ENCODE peak calls at places on chromosomes 2 and 18, in four cellular contexts. A is neuronal stem cell, L is A673, C is fibroblast of lung. S is an unnamed sample.

GRCh38 chr2:159683804-159684203 is 28.5 kb upstream of the MARCHF7 start:
- DNase-seq in A (no peak), L (no peak), C (no peak), S (no peak)

GRCh38 chr2:162989507-162989906 is 150.9 kb upstream of the KCNH7 start:
- DNase-seq in A (no peak), L (no peak), C (no peak), S (no peak)

GRCh38 chr2:227545990-227546389 is 52.7 kb upstream of the SCYGR2 start:
- DNase-seq in A (no peak), L (peak), C (no peak), S (no peak)

GRCh38 chr2:214577769-214578168 is 166.9 kb downstream of the VWC2L start:
- DNase-seq in A (no peak), L (no peak), C (peak), S (no peak)

GRCh38 chr18:67310826-67311225 is 205.7 kb downstream of the DSEL start:
- DNase-seq in A (no peak), L (peak), C (peak), S (no peak)

GRCh38 chr2:25548587-25548986 is 124.8 kb downstream of the DTNB start:
- DNase-seq in A (no peak), L (no peak), C (no peak), S (no peak)

GRCh38 chr2:121565389-121566250 is 34.9 kb downstream of the RNU4ATAC start:
- DNase-seq in A (no peak), L (peak), C (no peak), S (no peak)

GRCh38 chr2:121485039-121485438 is 45.6 kb upstream of the RNU4ATAC start:
- DNase-seq in A (no peak), L (no peak), C (peak), S (peak)

GRCh38 chr18:55314615-55315237 is 273.3 kb downstream of the TCF4 start:
- DNase-seq in A (peak), L (peak), C (no peak), S (no peak)

GRCh38 chr2:190184460-190184859 is 121.9 kb upstream of the MSTN start:
- DNase-seq in A (no peak), L (no peak), C (no peak), S (no peak)

GRCh38 chr2:196836440-196836839 is 27.3 kb upstream of the C2orf66 start:
- DNase-seq in A (no peak), L (no peak), C (peak), S (no peak)

GRCh38 chr2:32932825-32933755 is 13.7 kb upstream of the LTBP1 start:
- DNase-seq in A (no peak), L (no peak), C (no peak), S (no peak)

GRCh38 chr2:112577756-112578155 is 6.7 kb upstream of the CHCHD5 start:
- DNase-seq in A (no peak), L (peak), C (peak), S (no peak)

GRCh38 chr2:230907361-230908093 is 17.5 kb downstream of the GPR55 start:
- DNase-seq in A (no peak), L (no peak), C (no peak), S (no peak)

GRCh38 chr2:147348886-147349285 is 495.9 kb upstream of the ACVR2A start:
- DNase-seq in A (no peak), L (no peak), C (no peak), S (no peak)

GRCh38 chr2:19043893-19044292 is 314.5 kb downstream of the OSR1 start:
- DNase-seq in A (no peak), L (no peak), C (no peak), S (no peak)

GRCh38 chr2:218077464-218078216 is 8.6 kb downstream of the RUFY4 start:
- DNase-seq in A (no peak), L (no peak), C (no peak), S (no peak)

DNA sequence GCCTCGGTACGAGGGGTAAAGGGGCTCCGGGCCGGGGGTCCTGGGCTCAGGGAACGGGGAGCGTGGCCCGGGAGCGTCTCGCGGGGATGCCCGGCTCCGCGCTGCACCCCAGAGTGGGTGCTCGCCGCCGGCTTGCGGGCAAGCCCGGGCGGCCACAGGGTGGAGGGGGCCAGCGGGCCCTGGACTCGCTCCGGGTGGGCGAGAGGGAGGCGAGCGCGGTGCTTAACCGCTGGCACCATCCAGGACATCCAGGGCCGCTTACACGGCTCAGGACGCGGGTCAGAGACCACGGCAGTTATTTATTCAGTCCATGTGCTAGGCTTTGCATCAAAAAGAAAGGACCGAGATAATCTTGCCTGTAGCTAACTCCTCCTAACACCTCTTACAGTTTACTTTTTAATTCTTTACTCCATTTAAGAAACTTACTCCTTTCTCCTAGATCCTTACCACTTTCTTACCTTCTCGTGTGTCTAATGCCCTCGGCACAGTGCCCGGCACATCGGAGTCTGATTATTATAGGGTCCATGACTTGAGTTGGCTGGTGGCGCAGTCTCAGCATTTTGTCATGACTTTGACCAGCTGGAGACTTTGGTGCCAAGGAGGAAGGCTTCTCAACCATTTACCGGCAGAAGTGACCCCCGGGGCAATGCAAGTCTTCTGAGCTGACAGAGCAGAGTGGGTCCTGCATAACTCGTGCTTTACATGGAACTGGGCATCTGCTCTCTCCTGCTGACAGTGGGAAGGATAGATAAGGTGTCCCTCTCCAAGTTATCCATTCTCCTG is 427 bp downstream of the ANXA4 start:
- DNase-seq in A (peak), L (no peak), C (no peak), S (no peak)
- H3K4me3 ChIP-seq in A (peak), L (peak), C (peak), S (peak)

GRCh38 chr2:70009776-70010175 is 48.3 kb upstream of the ASPRV1 start:
- DNase-seq in A (no peak), L (no peak), C (no peak), S (no peak)
- H3K4me3 ChIP-seq in A (no peak), L (no peak), C (no peak), S (no peak)

DNA sequence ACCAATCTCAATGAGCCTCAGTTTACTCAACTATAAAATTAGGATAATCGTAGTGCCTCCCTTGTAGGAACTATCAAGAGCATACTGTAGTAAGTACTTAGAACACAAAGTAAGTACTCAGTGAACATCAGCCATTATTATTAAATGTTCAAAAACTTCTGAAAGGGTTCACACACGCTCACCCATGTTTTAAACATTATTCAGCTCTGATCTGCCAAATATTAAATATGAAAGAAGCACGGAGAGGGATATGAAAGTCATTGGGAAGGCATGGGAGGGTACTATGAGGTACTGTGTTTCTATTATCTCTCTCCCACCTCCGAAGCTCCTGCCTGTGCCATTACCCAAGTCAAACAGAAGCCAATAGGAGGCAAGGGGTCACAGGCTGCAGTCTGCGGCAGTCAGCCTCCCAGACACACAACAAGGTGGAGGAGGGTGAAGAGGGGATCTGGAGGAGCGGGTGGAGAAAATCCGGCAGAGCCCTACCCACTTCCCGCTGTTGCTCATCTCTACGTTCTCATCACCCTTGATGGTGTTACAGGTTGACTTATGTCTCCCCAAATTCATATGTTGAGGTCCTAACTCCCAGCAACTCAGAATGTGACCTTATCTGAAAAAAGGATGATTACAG is 2.0 kb upstream of the TBC1D8 start:
- DNase-seq in A (no peak), L (no peak), C (no peak), S (no peak)
- H3K4me3 ChIP-seq in A (no peak), L (no peak), C (no peak), S (no peak)

GRCh38 chr2:62423883-62424458 is 82.0 kb downstream of the TMEM17 start:
- DNase-seq in A (no peak), L (no peak), C (no peak), S (no peak)

GRCh38 chr2:62427146-62427545 is 78.8 kb downstream of the TMEM17 start:
- DNase-seq in A (no peak), L (no peak), C (no peak), S (no peak)

GRCh38 chr2:62426005-62426912 is 79.7 kb downstream of the TMEM17 start:
- DNase-seq in A (no peak), L (no peak), C (no peak), S (no peak)

GRCh38 chr2:62424899-62425298 is 81.1 kb downstream of the TMEM17 start:
- DNase-seq in A (no peak), L (no peak), C (no peak), S (no peak)

GRCh38 chr2:62423235-62423634 is 82.8 kb downstream of the TMEM17 start:
- DNase-seq in A (no peak), L (no peak), C (no peak), S (no peak)
- H3K4me3 ChIP-seq in A (no peak), L (no peak), C (no peak), S (no peak)

DNA sequence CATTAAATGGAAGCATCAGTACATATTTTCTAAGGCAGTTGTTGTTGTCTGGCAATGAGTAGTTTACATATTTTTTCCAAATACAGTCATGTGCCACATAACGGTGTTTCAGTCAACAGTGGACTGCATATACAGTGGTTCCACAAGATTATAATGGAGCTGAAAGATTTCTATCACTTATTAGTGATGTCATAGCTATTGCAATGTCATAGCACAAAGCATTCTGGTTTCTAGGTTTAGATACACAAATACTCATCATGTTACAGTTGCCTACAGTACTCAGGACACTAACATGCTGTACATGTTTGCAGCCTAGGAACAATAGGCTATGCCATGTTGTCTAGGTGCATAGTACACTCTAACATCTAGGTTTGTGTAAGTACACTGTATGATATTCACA is 45.0 kb downstream of the RND3 start:
- DNase-seq in A (no peak), L (no peak), C (no peak), S (no peak)
- H3K4me3 ChIP-seq in A (no peak), L (no peak), C (no peak), S (no peak)

S was measured in AG04450.